ENCODE peak calls at places on chromosome 17, in four cellular contexts. V, Y, L and I are unnamed samples.

GRCh38 chr17:75979705-75980187 is 706 bp downstream of the TEN1 start:
- DNase-seq in V (no peak), Y (no peak), L (no peak), I (no peak)

GRCh38 chr17:37608369-37609169 is 649 bp downstream of the SYNRG start:
- DNase-seq in V (no peak), Y (peak), L (no peak), I (no peak)

GRCh38 chr17:29884995-29885394 is 45.0 kb downstream of the SSH2 start:
- DNase-seq in V (no peak), Y (no peak), L (no peak), I (no peak)

GRCh38 chr17:2068589-2069051 is 13.7 kb downstream of the HIC1 start:
- DNase-seq in V (no peak), Y (no peak), L (no peak), I (no peak)

GRCh38 chr17:7281953-7282751 is 634 bp downstream of the SLC2A4 start:
- DNase-seq in V (peak), Y (no peak), L (no peak), I (peak)

GRCh38 chr17:231191-231965 is 49.9 kb upstream of the DOC2B start:
- DNase-seq in V (peak), Y (peak), L (no peak), I (peak)

GRCh38 chr17:82095777-82096708 is 2.0 kb downstream of the FASN start:
- DNase-seq in V (peak), Y (no peak), L (no peak), I (no peak)

GRCh38 chr17:61384384-61385090 is 15.1 kb upstream of the TBX2 start:
- DNase-seq in V (no peak), Y (no peak), L (no peak), I (no peak)

GRCh38 chr17:12637015-12637414 is 28.7 kb upstream of the MYOCD start:
- DNase-seq in V (no peak), Y (no peak), L (no peak), I (no peak)

GRCh38 chr17:56185905-56186783 is 32.9 kb downstream of the ANKFN1 start:
- DNase-seq in V (no peak), Y (no peak), L (no peak), I (no peak)

GRCh38 chr17:14701901-14702300 is 401.0 kb downstream of the HS3ST3B1 start:
- DNase-seq in V (no peak), Y (no peak), L (no peak), I (no peak)

GRCh38 chr17:54426287-54426886 is 474.3 kb upstream of the TOM1L1 start:
- DNase-seq in V (no peak), Y (no peak), L (no peak), I (no peak)

GRCh38 chr17:6090253-6090652 is 20.1 kb downstream of the WSCD1 start:
- DNase-seq in V (no peak), Y (no peak), L (no peak), I (peak)

GRCh38 chr17:37092041-37092440 is 143.3 kb downstream of the AATF start:
- DNase-seq in V (no peak), Y (no peak), L (no peak), I (no peak)

GRCh38 chr17:28227278-28228108 is 91.5 kb upstream of the TMEM97 start:
- DNase-seq in V (no peak), Y (no peak), L (peak), I (peak)

GRCh38 chr17:35731239-35731931 is at the start of gene RASL10B:
- DNase-seq in V (peak), Y (no peak), L (no peak), I (peak)

GRCh38 chr17:64369007-64369893 is 21.4 kb downstream of the PECAM1 start:
- DNase-seq in V (no peak), Y (no peak), L (no peak), I (peak)

GRCh38 chr17:80968602-80969029 is 23.0 kb upstream of the CHMP6 start:
- DNase-seq in V (no peak), Y (peak), L (no peak), I (no peak)

GRCh38 chr17:80805032-80805751 is 186.4 kb upstream of the CHMP6 start:
- DNase-seq in V (no peak), Y (peak), L (no peak), I (peak)

GRCh38 chr17:40086150-40087044 is 14.0 kb downstream of the NR1D1 start:
- DNase-seq in V (no peak), Y (peak), L (no peak), I (peak)

GRCh38 chr17:37391146-37391545 is 15.4 kb downstream of the C17orf78 start:
- DNase-seq in V (no peak), Y (no peak), L (no peak), I (no peak)

GRCh38 chr17:2043785-2044184 is 2.0 kb downstream of the OVCA2 start:
- DNase-seq in V (no peak), Y (no peak), L (no peak), I (no peak)

GRCh38 chr17:31321481-31321880 is at the start of gene EVI2A:
- DNase-seq in V (no peak), Y (peak), L (no peak), I (no peak)

GRCh38 chr17:41133880-41134735 is 6.2 kb downstream of the KRTAP4-6 start:
- DNase-seq in V (no peak), Y (no peak), L (no peak), I (no peak)

GRCh38 chr17:63533433-63534077 is 10.4 kb downstream of the KCNH6 start:
- DNase-seq in V (no peak), Y (no peak), L (no peak), I (no peak)

GRCh38 chr17:67151717-67152116 is 93.3 kb downstream of the HELZ start:
- DNase-seq in V (no peak), Y (no peak), L (peak), I (no peak)

GRCh38 chr17:47978324-47978723 is 7.4 kb downstream of the CDK5RAP3 start:
- DNase-seq in V (peak), Y (no peak), L (no peak), I (no peak)

GRCh38 chr17:57422574-57423164 is 166.3 kb downstream of the MSI2 start:
- DNase-seq in V (peak), Y (no peak), L (peak), I (no peak)

GRCh38 chr17:38579934-38580333 is 25.8 kb downstream of the SRCIN1 start:
- DNase-seq in V (no peak), Y (no peak), L (no peak), I (no peak)

GRCh38 chr17:35423761-35424160 is 8.5 kb downstream of the SLFN12 start:
- DNase-seq in V (no peak), Y (no peak), L (no peak), I (no peak)

GRCh38 chr17:41689497-41690299 is 1.0 kb downstream of the EIF1 start:
- DNase-seq in V (no peak), Y (no peak), L (no peak), I (no peak)

GRCh38 chr17:32936157-32936893 is 8.4 kb downstream of the TMEM98 start:
- DNase-seq in V (no peak), Y (no peak), L (no peak), I (no peak)

GRCh38 chr17:83007504-83008475 is 71.6 kb upstream of the METRNL start:
- DNase-seq in V (no peak), Y (no peak), L (no peak), I (no peak)

GRCh38 chr17:76151896-76152454 is 10.9 kb upstream of the FOXJ1 start:
- DNase-seq in V (no peak), Y (no peak), L (no peak), I (peak)

DNA sequence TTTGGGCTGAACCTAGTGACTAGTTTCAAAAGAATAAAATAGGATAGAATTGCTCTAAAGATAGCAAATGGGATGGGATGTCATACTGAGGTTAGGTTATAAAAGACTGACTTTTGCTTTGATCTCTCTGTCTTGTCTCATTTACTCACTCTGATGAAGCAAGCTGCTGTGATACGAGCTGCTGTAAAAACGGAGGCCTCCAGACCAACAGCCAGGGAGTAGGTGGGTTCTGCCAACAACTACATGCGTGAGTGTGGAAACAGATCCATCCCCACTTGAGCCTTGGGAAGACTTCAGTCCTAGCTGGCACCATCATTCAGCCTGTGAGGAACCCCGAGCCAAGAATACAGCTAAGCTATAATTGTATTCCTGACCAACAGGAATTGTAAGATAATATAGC is 373.9 kb upstream of the CA10 start:
- DNase-seq in V (no peak), Y (no peak), L (no peak), I (no peak)
- H3K27ac ChIP-seq in V (no peak), Y (no peak), L (no peak), I (no peak)

DNA sequence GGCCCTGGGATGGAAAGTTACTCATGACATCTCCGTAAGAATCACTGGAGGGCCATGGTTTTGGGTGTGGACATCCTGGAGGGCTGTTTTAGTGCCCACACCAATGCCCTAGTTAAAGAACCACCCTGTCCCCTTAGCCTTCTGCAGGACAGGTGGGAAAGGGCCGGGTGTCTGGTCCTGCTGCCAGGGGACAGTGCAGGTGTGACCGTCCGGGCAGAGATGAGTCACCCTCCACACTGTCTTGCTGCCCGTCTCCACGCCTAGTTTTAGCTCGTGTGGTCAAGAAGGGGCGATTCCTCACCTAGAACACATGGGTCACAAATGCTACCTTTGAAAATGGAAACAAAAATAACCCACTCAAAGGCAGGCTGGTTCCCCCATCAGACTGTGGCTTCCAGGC is 17.0 kb downstream of the CEP295NL start:
- DNase-seq in V (no peak), Y (no peak), L (peak), I (no peak)
- TF ChIP-seq CTCF in V (no peak), Y (no peak), L (no peak), I (no peak)

DNA sequence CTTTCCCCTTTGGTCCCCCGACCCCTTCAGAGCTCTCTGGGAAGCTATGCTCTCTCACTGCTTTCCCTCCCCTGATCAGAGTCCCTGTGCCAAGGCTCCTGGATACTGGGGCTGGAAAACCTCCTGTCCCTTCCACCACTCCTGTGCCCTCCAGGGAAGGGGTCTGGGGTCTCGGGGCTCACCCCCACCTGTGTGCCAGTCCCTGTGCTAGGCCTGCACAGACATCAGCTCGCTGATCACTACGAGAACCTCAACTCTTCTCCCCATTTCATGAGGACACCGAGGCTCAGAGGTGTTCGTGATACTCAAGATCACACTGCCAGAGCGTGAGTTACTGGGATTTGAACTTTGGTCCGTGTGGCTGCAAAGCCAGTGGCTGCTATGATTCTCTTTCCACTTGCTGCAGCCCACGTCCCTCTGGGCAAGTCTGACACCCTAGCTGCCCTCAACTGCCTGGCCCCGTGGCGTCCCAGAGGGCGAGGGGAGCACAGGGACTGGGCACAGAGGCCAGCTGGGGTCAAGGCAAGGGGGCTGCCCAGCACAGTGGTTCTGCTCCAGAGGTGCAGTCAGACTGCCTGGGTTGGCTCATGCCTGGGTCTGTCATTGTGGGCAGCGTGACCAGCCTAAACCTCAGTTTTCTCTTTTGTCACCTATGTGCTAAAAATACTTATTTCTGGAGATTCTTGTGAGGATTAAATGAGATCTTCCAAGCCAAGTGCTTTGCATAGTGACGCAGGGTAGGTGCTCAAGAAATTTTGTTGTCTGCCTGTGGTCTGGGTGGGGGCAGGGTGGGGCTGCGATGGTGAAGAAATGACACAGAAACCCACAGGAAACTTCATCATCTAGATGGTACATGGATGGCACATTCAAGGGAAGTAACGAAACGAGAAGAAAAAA is 43.9 kb upstream of the TOB1 start:
- DNase-seq in V (no peak), Y (no peak), L (no peak), I (no peak)
- H3K27ac ChIP-seq in V (peak), Y (no peak), L (no peak), I (peak)

GRCh38 chr17:17704931-17705330 is 23.7 kb downstream of the RAI1 start:
- DNase-seq in V (no peak), Y (no peak), L (no peak), I (no peak)

GRCh38 chr17:17703608-17703919 is 22.3 kb downstream of the RAI1 start:
- DNase-seq in V (no peak), Y (no peak), L (no peak), I (no peak)

GRCh38 chr17:17708301-17708700 is 27.0 kb downstream of the RAI1 start:
- DNase-seq in V (no peak), Y (no peak), L (no peak), I (no peak)

GRCh38 chr17:17708816-17709215 is 27.6 kb downstream of the RAI1 start:
- DNase-seq in V (no peak), Y (no peak), L (no peak), I (no peak)

GRCh38 chr17:17706140-17707060 is 25.1 kb downstream of the RAI1 start:
- DNase-seq in V (no peak), Y (no peak), L (no peak), I (no peak)
- TF ChIP-seq CTCF in V (no peak), Y (no peak), L (peak), I (no peak)

GRCh38 chr17:50144346-50144745 is 6.1 kb downstream of the PPP1R9B start:
- DNase-seq in V (no peak), Y (no peak), L (no peak), I (no peak)
- H3K27ac ChIP-seq in V (peak), Y (no peak), L (no peak), I (no peak)

GRCh38 chr17:73214851-73215250 is 22.0 kb downstream of the COG1 start:
- DNase-seq in V (no peak), Y (no peak), L (no peak), I (no peak)
- TF ChIP-seq CTCF in V (no peak), Y (no peak), L (no peak), I (no peak)

GRCh38 chr17:34356194-34356593 is at the start of gene CCL13:
- DNase-seq in V (no peak), Y (peak), L (no peak), I (no peak)
- H3K27ac ChIP-seq in V (no peak), Y (peak), L (no peak), I (no peak)

DNA sequence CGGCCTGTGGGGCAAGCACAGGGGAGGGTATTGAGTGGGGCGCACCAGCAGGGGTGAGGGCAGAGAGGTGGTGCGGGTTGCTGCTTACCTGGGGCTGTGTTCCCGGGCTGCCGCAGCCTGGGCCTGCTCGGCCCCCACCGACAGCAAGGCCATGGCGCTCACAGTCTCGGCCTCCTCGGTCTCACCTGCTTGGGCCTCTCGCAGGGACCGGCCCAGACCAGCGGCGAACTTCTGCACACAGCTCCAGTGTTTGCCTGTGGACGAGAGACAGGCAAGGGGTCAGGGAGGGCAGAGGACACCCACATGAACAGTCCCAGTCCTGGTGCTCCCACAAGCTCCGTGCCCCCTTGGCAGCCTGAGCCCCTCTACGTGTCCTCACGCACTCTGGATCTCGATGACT is 7.9 kb downstream of the G6PC3 start:
- DNase-seq in V (no peak), Y (no peak), L (no peak), I (no peak)
- TF ChIP-seq CTCF in V (no peak), Y (no peak), L (no peak), I (no peak)